ENCODE peak calls at places on chromosomes 3 and 15, in eight cellular contexts. Z is mesothelial cell of epicardium, C is cerebellar cortex, S is NCI-H524, E is AG20443, J is upper lobe of right lung, H is NCI-H2029, O is GM18507. Q is an unnamed sample.

GRCh38 chr3:64220161-64220560 is 5.1 kb downstream of the PRICKLE2 start:
- DNase-seq in E (peak), S (no peak), H (no peak), Z (no peak), J (no peak), C (no peak), O (no peak), Q (no peak)

GRCh38 chr3:126961191-126961790 is 21.6 kb upstream of the PLXNA1 start:
- DNase-seq in S (no peak), C (no peak), J (peak), O (no peak), H (no peak), Z (no peak), E (peak), Q (peak)

GRCh38 chr3:122092460-122093165 is 37.5 kb downstream of the CD86 start:
- DNase-seq in S (no peak), J (peak), H (no peak), Z (no peak), O (no peak), C (no peak), E (peak), Q (no peak)

GRCh38 chr3:147395975-147396708 is 10.2 kb downstream of the ZIC4 start:
- DNase-seq in S (no peak), E (no peak), C (peak), Z (no peak), O (no peak), H (no peak), J (no peak), Q (no peak)

GRCh38 chr15:67836134-67836455 is 3.8 kb downstream of the RNU6-1 start:
- DNase-seq in C (no peak), J (no peak), E (no peak), H (no peak), O (no peak), S (peak), Z (no peak), Q (no peak)

GRCh38 chr15:51619331-51620033 is 3.1 kb downstream of the DMXL2 start:
- DNase-seq in S (no peak), Z (no peak), J (peak), C (no peak), E (no peak), H (no peak), O (no peak), Q (no peak)

GRCh38 chr15:47717036-47717611 is at the start of gene SEMA6D:
- DNase-seq in S (peak), H (peak), J (peak), C (no peak), E (peak), Z (peak), O (no peak), Q (peak)

GRCh38 chr3:32872487-32873382 is 54.9 kb downstream of the TRIM71 start:
- DNase-seq in J (peak), Z (no peak), O (no peak), E (no peak), S (no peak), C (no peak), H (peak), Q (no peak)

GRCh38 chr3:156174229-156174847 is 54.0 kb downstream of the KCNAB1 start:
- DNase-seq in J (no peak), C (peak), O (no peak), H (peak), E (peak), S (peak), Z (no peak), Q (no peak)

GRCh38 chr3:111763968-111764367 is 95.1 kb upstream of the PHLDB2 start:
- DNase-seq in Z (no peak), S (no peak), J (no peak), H (no peak), O (no peak), C (no peak), E (peak), Q (no peak)

GRCh38 chr3:13427662-13428603 is 7.8 kb upstream of the NUP210 start:
- DNase-seq in H (no peak), J (no peak), E (no peak), S (peak), Z (no peak), O (no peak), C (no peak), Q (no peak)

GRCh38 chr15:76996526-76997401 is 1.8 kb downstream of the PSTPIP1 start:
- DNase-seq in S (no peak), C (peak), O (no peak), E (peak), Z (no peak), J (peak), H (no peak), Q (peak)

GRCh38 chr3:171376125-171376947 is 83.9 kb downstream of the TNIK start:
- DNase-seq in H (no peak), Z (no peak), J (no peak), O (no peak), E (no peak), S (no peak), C (no peak), Q (no peak)

GRCh38 chr3:33980252-33980651 is 181.8 kb downstream of the PDCD6IP start:
- DNase-seq in Z (no peak), H (peak), S (peak), O (no peak), C (peak), E (peak), J (no peak), Q (no peak)

GRCh38 chr3:183340222-183340621 is 87.2 kb downstream of the B3GNT5 start:
- DNase-seq in H (peak), E (no peak), J (no peak), S (no peak), Z (no peak), C (no peak), O (no peak), Q (no peak)

GRCh38 chr15:97893988-97894387 is 66.5 kb upstream of the ARRDC4 start:
- DNase-seq in E (no peak), J (no peak), C (no peak), S (no peak), H (peak), Z (no peak), O (no peak), Q (no peak)

GRCh38 chr3:66473181-66473580 is 27.6 kb downstream of the LRIG1 start:
- DNase-seq in Z (no peak), O (no peak), H (no peak), S (no peak), J (no peak), E (no peak), C (no peak), Q (no peak)

GRCh38 chr15:99442268-99442897 is 123.4 kb upstream of the MEF2A start:
- DNase-seq in C (no peak), H (no peak), O (no peak), E (peak), S (no peak), J (peak), Z (peak), Q (peak)

GRCh38 chr3:131608741-131609140 is 106.0 kb upstream of the MRPL3 start:
- DNase-seq in Z (no peak), O (no peak), C (no peak), H (no peak), J (no peak), S (no peak), E (peak), Q (no peak)

GRCh38 chr15:60519218-60519617 is 40.3 kb upstream of the ICE2 start:
- DNase-seq in Z (no peak), S (no peak), E (peak), H (no peak), J (no peak), C (no peak), O (no peak), Q (no peak)

GRCh38 chr3:48271763-48272498 is 31.0 kb downstream of the ZNF589 start:
- DNase-seq in O (no peak), C (no peak), J (no peak), S (no peak), E (no peak), H (no peak), Z (no peak), Q (no peak)

GRCh38 chr3:189041482-189042090 is 130.2 kb upstream of the TPRG1 start:
- DNase-seq in J (no peak), H (peak), S (peak), Z (no peak), C (peak), E (peak), O (peak), Q (no peak)

GRCh38 chr15:28191832-28192231 is 92.7 kb upstream of the OCA2 start:
- DNase-seq in H (no peak), Z (no peak), J (peak), S (peak), C (peak), E (peak), O (no peak), Q (peak)

GRCh38 chr15:27906802-27907201 is 192.3 kb downstream of the OCA2 start:
- DNase-seq in Z (no peak), E (no peak), C (no peak), O (no peak), H (peak), S (no peak), J (no peak), Q (no peak)

GRCh38 chr3:187713504-187713903 is 11.1 kb upstream of the RTP2 start:
- DNase-seq in Z (no peak), H (no peak), C (no peak), J (no peak), O (no peak), S (peak), E (no peak), Q (no peak)

GRCh38 chr15:90750186-90750585 is 33.0 kb downstream of the BLM start:
- DNase-seq in E (no peak), C (no peak), Z (no peak), H (no peak), S (no peak), O (no peak), J (no peak), Q (no peak)

GRCh38 chr3:70973558-70973957 is 610.0 kb downstream of the FOXP1 start:
- DNase-seq in Z (no peak), J (no peak), O (no peak), H (no peak), E (no peak), C (no peak), S (no peak), Q (no peak)

GRCh38 chr3:13069495-13069894 is 3.7 kb downstream of the IQSEC1 start:
- DNase-seq in S (no peak), C (no peak), H (no peak), Z (no peak), J (no peak), O (no peak), E (no peak), Q (no peak)

GRCh38 chr3:56210201-56210774 is 258.0 kb downstream of the ERC2 start:
- DNase-seq in J (no peak), Z (no peak), O (no peak), E (no peak), S (no peak), H (no peak), C (no peak), Q (no peak)

GRCh38 chr3:177431525-177432255 is 234.4 kb upstream of the TBL1XR1 start:
- DNase-seq in Z (no peak), E (no peak), C (no peak), J (no peak), H (peak), S (peak), O (no peak), Q (no peak)

GRCh38 chr3:181879926-181880325 is 168.2 kb downstream of the SOX2 start:
- DNase-seq in C (no peak), S (no peak), O (no peak), J (no peak), E (no peak), Z (no peak), H (no peak), Q (no peak)

GRCh38 chr3:183592820-183593219 is 37.3 kb upstream of the KLHL6 start:
- DNase-seq in H (no peak), J (no peak), O (no peak), C (no peak), E (no peak), S (no peak), Z (no peak), Q (no peak)

GRCh38 chr3:12054245-12054644 is 50.1 kb downstream of the SYN2 start:
- DNase-seq in O (no peak), Z (no peak), E (no peak), S (no peak), C (no peak), H (no peak), J (no peak), Q (no peak)

GRCh38 chr3:31486865-31487533 is 45.7 kb upstream of the STT3B start:
- DNase-seq in S (no peak), O (no peak), J (no peak), H (no peak), Z (no peak), C (no peak), E (no peak), Q (no peak)

GRCh38 chr3:38454179-38454883 is 641 bp downstream of the ACVR2B start:
- DNase-seq in Z (peak), C (peak), J (peak), S (peak), E (peak), O (no peak), H (peak), Q (no peak)

GRCh38 chr15:43238691-43239131 is 17.9 kb upstream of the EPB42 start:
- DNase-seq in Z (no peak), H (no peak), E (no peak), C (no peak), J (no peak), S (no peak), O (no peak), Q (no peak)

GRCh38 chr3:123749716-123750115 is 134.4 kb downstream of the MYLK start:
- DNase-seq in E (peak), S (no peak), Z (no peak), H (no peak), J (no peak), O (no peak), C (no peak), Q (no peak)

GRCh38 chr3:142888099-142888483 is 792 bp downstream of the PCOLCE2 start:
- DNase-seq in O (no peak), E (peak), J (no peak), C (peak), H (peak), Z (peak), S (peak), Q (peak)

GRCh38 chr3:42532229-42532628 is 29.8 kb downstream of the VIPR1 start:
- DNase-seq in C (no peak), O (no peak), Z (no peak), E (no peak), J (no peak), S (no peak), H (no peak), Q (no peak)

Q was measured in posterior vena cava.